ENCODE peak calls at places on chromosome 19, in eight cellular contexts. A is stimulated activated CD4-positive, alpha-beta T cell treated with anti-CD3 and anti-CD28 coated beads, Interleukin-4, amount 100 ng/mL, for 1 hour; T is SIG-M5; G is neural crest cell; R is activated CD8-positive, alpha-beta T cell treated with anti-CD3 and anti-CD28 coated beads, Interleukin-2, amount 10 ng/mL, durations not matched to agents 7 days and 5 days; Y is NCI-H460; M is DND-41; C is colonic mucosa. E is an unnamed sample.

GRCh38 chr19:1364070-1364719 is 19.5 kb upstream of the NDUFS7 start:
- DNase-seq in C (no peak), A (no peak), R (peak), G (no peak), M (no peak), Y (no peak), T (no peak), E (no peak)

GRCh38 chr19:1945899-1946298 is 4.9 kb downstream of the CSNK1G2 start:
- DNase-seq in T (no peak), Y (no peak), M (peak), C (peak), R (peak), G (peak), A (peak), E (peak)

GRCh38 chr19:40745402-40745780 is 4.9 kb downstream of the ACTMAP start:
- DNase-seq in M (no peak), G (no peak), T (no peak), C (no peak), Y (no peak), A (no peak), R (no peak), E (peak)

GRCh38 chr19:48636859-48637448 is at the start of gene DBP:
- DNase-seq in R (no peak), C (no peak), A (no peak), T (no peak), Y (no peak), M (no peak), G (no peak), E (no peak)

GRCh38 chr19:1377965-1378785 is 5.5 kb upstream of the NDUFS7 start:
- DNase-seq in Y (no peak), R (no peak), A (no peak), T (no peak), G (no peak), C (no peak), M (no peak), E (peak)

GRCh38 chr19:41409288-41409687 is 11.7 kb downstream of the BCKDHA start:
- DNase-seq in T (no peak), R (no peak), M (no peak), C (peak), A (no peak), Y (no peak), G (no peak), E (no peak)

GRCh38 chr19:14554382-14554812 is 17.5 kb downstream of the NDUFB7 start:
- DNase-seq in T (no peak), Y (no peak), G (no peak), C (peak), M (no peak), A (no peak), R (no peak), E (no peak)

GRCh38 chr19:57560049-57560491 is 407 bp upstream of the ZNF550 start:
- DNase-seq in C (no peak), M (no peak), A (no peak), G (no peak), T (no peak), R (no peak), Y (peak), E (no peak)

GRCh38 chr19:29263305-29264080 is 50.5 kb upstream of the UQCRFS1 start:
- DNase-seq in C (peak), R (peak), G (peak), Y (no peak), M (peak), T (no peak), A (peak), E (peak)

GRCh38 chr19:31346184-31346583 is 3.1 kb downstream of the TSHZ3 start:
- DNase-seq in M (no peak), G (no peak), A (no peak), T (no peak), Y (no peak), R (no peak), C (no peak), E (no peak)

GRCh38 chr19:41936416-41936850 is 8.2 kb upstream of the ERFL start:
- DNase-seq in G (no peak), C (no peak), Y (no peak), T (no peak), A (no peak), R (no peak), M (no peak), E (no peak)

E was measured in dermis microvascular lymphatic vessel endothelial cell.